ENCODE peak calls at places on chromosomes 11 and 22, in five cellular contexts. V is neural progenitor cell; H is NAMALWA; D is GM12865; R is stimulated activated CD4-positive, alpha-beta T cell treated with anti-CD3 and anti-CD28 coated beads, Interleukin-2, amount 100 ng/mL, for 48 hours. A is an unnamed sample.

GRCh38 chr11:126421243-126421642 is 65.8 kb downstream of the ST3GAL4 start:
- DNase-seq in R (no peak), D (no peak), V (no peak), H (no peak), A (no peak)

GRCh38 chr11:34886609-34887008 is 29.6 kb downstream of the APIP start:
- DNase-seq in R (no peak), D (no peak), H (no peak), V (no peak), A (no peak)

GRCh38 chr22:49488943-49489342 is 338.7 kb downstream of the BRD1 start:
- DNase-seq in H (no peak), D (no peak), R (no peak), V (no peak), A (no peak)

GRCh38 chr11:67033661-67034166 is 10.8 kb downstream of the SYT12 start:
- DNase-seq in H (no peak), V (no peak), R (no peak), D (peak), A (no peak)

GRCh38 chr11:96317985-96318384 is 25.0 kb downstream of the MAML2 start:
- DNase-seq in R (no peak), D (peak), V (no peak), H (no peak), A (no peak)

GRCh38 chr11:19935507-19935906 is 222.9 kb downstream of the NAV2 start:
- DNase-seq in D (no peak), H (no peak), V (peak), R (no peak), A (peak)

GRCh38 chr11:8566613-8567210 is 27.3 kb downstream of the STK33 start:
- DNase-seq in R (no peak), D (peak), H (peak), V (peak), A (peak)

GRCh38 chr11:128772814-128773213 is 78.9 kb downstream of the FLI1 start:
- DNase-seq in D (peak), H (peak), R (no peak), V (no peak), A (no peak)

GRCh38 chr22:48979482-48979881 is 848.2 kb downstream of the BRD1 start:
- DNase-seq in D (no peak), H (peak), V (peak), R (no peak), A (peak)

GRCh38 chr11:100923555-100923954 is 206.1 kb downstream of the PGR start:
- DNase-seq in V (no peak), H (no peak), R (no peak), D (no peak), A (no peak)

GRCh38 chr11:15327786-15328231 is 213.1 kb downstream of the INSC start:
- DNase-seq in D (peak), H (peak), V (peak), R (no peak), A (peak)

GRCh38 chr11:121630041-121630440 is 177.3 kb upstream of the SORL1-AS1 start:
- DNase-seq in V (no peak), D (no peak), H (no peak), R (no peak), A (no peak)

A was measured in mesendoderm.